ENCODE peak calls at places on chromosome 15, in four cellular contexts. O is GM13977; X is activated CD4-positive, alpha-beta T cell treated with anti-CD3 and anti-CD28 coated beads, Interleukin-2, amount 50 U/mL, for 1 hour; K is non-pigmented ciliary epithelial cell. Y is an unnamed sample.

GRCh38 chr15:35047528-35047927 is 37.6 kb downstream of the NANOGP8 start:
- DNase-seq in X (no peak), O (no peak), K (no peak), Y (no peak)

GRCh38 chr15:45064386-45064785 is 41.4 kb downstream of the SORD start:
- DNase-seq in O (no peak), X (no peak), K (peak), Y (no peak)

GRCh38 chr15:68210821-68211655 is 5.9 kb upstream of the CALML4 start:
- DNase-seq in X (peak), O (peak), K (no peak), Y (no peak)

GRCh38 chr15:75058127-75058905 is 34.9 kb downstream of the PPCDC start:
- DNase-seq in K (no peak), X (no peak), O (no peak), Y (no peak)

GRCh38 chr15:53716909-53717878 is 42.3 kb downstream of the WDR72 start:
- DNase-seq in X (no peak), K (no peak), O (no peak), Y (no peak)

GRCh38 chr15:57159767-57160166 is 216.5 kb upstream of the CGNL1 start:
- DNase-seq in O (no peak), X (no peak), K (no peak), Y (no peak)

GRCh38 chr15:70788114-70789049 is 25.0 kb upstream of the UACA start:
- DNase-seq in O (no peak), X (no peak), K (no peak), Y (no peak)

GRCh38 chr15:93566777-93567176 is 477.8 kb upstream of the RGMA start:
- DNase-seq in O (no peak), X (no peak), K (no peak), Y (no peak)

GRCh38 chr15:77862651-77863104 is 214.8 kb downstream of the TBC1D2B start:
- DNase-seq in K (no peak), X (no peak), O (no peak), Y (no peak)

GRCh38 chr15:25051399-25052154 is 96.8 kb downstream of the SNRPN start:
- DNase-seq in X (no peak), O (no peak), K (no peak), Y (no peak)

GRCh38 chr15:83098079-83098478 is 9.4 kb upstream of the TM6SF1 start:
- DNase-seq in O (no peak), K (no peak), X (no peak), Y (no peak)

GRCh38 chr15:50773389-50773788 is 7.9 kb upstream of the SPPL2A start:
- DNase-seq in K (no peak), O (no peak), X (no peak), Y (no peak)

GRCh38 chr15:94576889-94577533 is 345.6 kb downstream of the MCTP2 start:
- DNase-seq in X (peak), K (no peak), O (peak), Y (no peak)

GRCh38 chr15:57472861-57473260 is 96.6 kb downstream of the CGNL1 start:
- DNase-seq in K (no peak), X (no peak), O (no peak), Y (no peak)

GRCh38 chr15:94100814-94101213 is 130.5 kb upstream of the MCTP2 start:
- DNase-seq in X (no peak), O (no peak), K (no peak), Y (no peak)

GRCh38 chr15:82132742-82133141 is 86.9 kb upstream of the MEX3B start:
- DNase-seq in O (no peak), X (no peak), K (peak), Y (peak)

GRCh38 chr15:93040288-93041158 is 48.5 kb downstream of the RGMA start:
- DNase-seq in O (no peak), X (no peak), K (no peak), Y (no peak)

GRCh38 chr15:100601158-100601557 is 826 bp downstream of the LINS1 start:
- DNase-seq in K (no peak), X (peak), O (no peak), Y (peak)

GRCh38 chr15:63244976-63245645 is 32.3 kb upstream of the APH1B start:
- DNase-seq in X (peak), K (no peak), O (peak), Y (no peak)

GRCh38 chr15:55703873-55704285 is 39.1 kb downstream of the PRTG start:
- DNase-seq in K (no peak), O (no peak), X (no peak), Y (no peak)

GRCh38 chr15:98785796-98786581 is 137.7 kb downstream of the IGF1R start:
- DNase-seq in O (no peak), X (no peak), K (no peak), Y (no peak)

GRCh38 chr15:42010434-42010833 is 10.4 kb downstream of the PLA2G4E start:
- DNase-seq in K (no peak), X (no peak), O (peak), Y (no peak)

GRCh38 chr15:58875343-58875742 is 58.1 kb downstream of the SLTM start:
- DNase-seq in X (no peak), K (no peak), O (no peak), Y (no peak)

GRCh38 chr15:31326729-31327673 is at the start of gene KLF13:
- DNase-seq in X (peak), K (no peak), O (no peak), Y (no peak)

GRCh38 chr15:44763848-44764247 is 27.5 kb downstream of the TRIM69 start:
- DNase-seq in X (no peak), O (no peak), K (no peak), Y (no peak)

GRCh38 chr15:35519536-35520149 is 26.3 kb downstream of the DPH6 start:
- DNase-seq in O (no peak), K (peak), X (no peak), Y (peak)

GRCh38 chr15:84797212-84797611 is 19.9 kb upstream of the ALPK3 start:
- DNase-seq in X (no peak), K (peak), O (no peak), Y (no peak)